ENCODE peak calls at places on chromosomes 11 and 22, in nine cellular contexts. P is ascending aorta; S is activated CD8-positive, alpha-beta T cell treated with anti-CD3 and anti-CD28 coated beads for 36 hours; V is Calu3; O is H9; H is right atrium auricular region; T is fibroblast of pulmonary artery; M is HCT116; A is spleen. E is an unnamed sample.

GRCh38 chr22:44623771-44624510 is 78.1 kb upstream of the PRR5 start:
- DNase-seq in T (peak; percentile 50), V (peak; percentile 52), H (no peak), A (peak; percentile 70), P (no peak), M (no peak), S (peak; percentile 37), O (peak; percentile 50), E (no peak)

GRCh38 chr22:42313204-42313603 is 42.8 kb upstream of the TCF20 start:
- DNase-seq in M (no peak), S (no peak), T (no peak), P (no peak), V (no peak), H (no peak), A (no peak), O (no peak), E (no peak)

GRCh38 chr22:36329217-36330078 is 58.3 kb downstream of the MYH9 start:
- DNase-seq in V (peak; percentile 84), M (peak; percentile 52), S (peak; percentile 95), O (peak; percentile 97), H (peak; percentile 85), P (peak; percentile 97), A (peak; percentile 78), T (peak; percentile 98), E (peak; percentile 71)

GRCh38 chr22:29310065-29310862 is 3.8 kb downstream of the GAS2L1 start:
- DNase-seq in M (no peak), T (no peak), A (no peak), P (no peak), S (no peak), O (no peak), H (no peak), V (no peak), E (no peak)

GRCh38 chr11:14904745-14905103 is 12.7 kb upstream of the CYP2R1 start:
- DNase-seq in S (peak; percentile 88), A (peak; percentile 97), T (peak; percentile 74), H (peak; percentile 89), O (peak; percentile 82), V (peak; percentile 62), M (no peak), P (peak; percentile 90), E (peak; percentile 88)

GRCh38 chr11:22920939-22921565 is 60.8 kb upstream of the CCDC179 start:
- DNase-seq in P (peak; percentile 63), M (no peak), A (no peak), S (peak; percentile 30), T (peak; percentile 70), H (no peak), O (peak; percentile 51), V (peak; percentile 41), E (peak; percentile 7)

GRCh38 chr11:2208691-2209369 is 37.2 kb upstream of the TH start:
- DNase-seq in T (no peak), A (peak; percentile 64), H (peak; percentile 26), S (peak; percentile 1), P (peak; percentile 55), V (no peak), O (peak; percentile 45), M (no peak), E (peak; percentile 2)

GRCh38 chr11:45765107-45765668 is 39.8 kb upstream of the SLC35C1 start:
- DNase-seq in A (no peak), P (no peak), O (no peak), S (no peak), V (no peak), T (no peak), H (no peak), M (no peak), E (no peak)

GRCh38 chr11:116460156-116460965 is 312.4 kb downstream of the BUD13 start:
- DNase-seq in H (no peak), P (no peak), T (no peak), S (no peak), V (no peak), O (no peak), M (no peak), A (no peak), E (no peak)

GRCh38 chr11:8739309-8739793 is 56.8 kb downstream of the RPL27A start:
- DNase-seq in A (no peak), S (no peak), O (no peak), P (no peak), V (no peak), M (no peak), H (no peak), T (no peak), E (no peak)

GRCh38 chr22:45608763-45609180 is 62.9 kb upstream of the ATXN10 start:
- DNase-seq in A (no peak), V (no peak), T (peak; percentile 16), O (no peak), M (peak; percentile 48), H (no peak), S (peak; percentile 45), P (no peak), E (no peak)

GRCh38 chr22:46112405-46112804 is 37.9 kb upstream of the PPARA start:
- DNase-seq in A (no peak), H (no peak), S (no peak), M (no peak), V (no peak), T (no peak), O (no peak), P (no peak), E (no peak)

GRCh38 chr22:36739185-36739584 is 35.6 kb upstream of the CACNG2 start:
- DNase-seq in M (no peak), P (peak; percentile 18), O (no peak), T (no peak), H (no peak), V (no peak), A (no peak), S (no peak), E (no peak)

GRCh38 chr11:95412074-95412473 is 181.1 kb upstream of the SESN3 start:
- DNase-seq in A (no peak), V (no peak), T (no peak), M (no peak), O (no peak), H (no peak), S (no peak), P (no peak), E (no peak)

GRCh38 chr22:35488513-35488912 is 52.1 kb upstream of the RASD2 start:
- DNase-seq in T (no peak), M (no peak), S (no peak), P (no peak), H (no peak), A (no peak), V (no peak), O (no peak), E (no peak)

GRCh38 chr22:39311592-39312400 is 7.6 kb downstream of the RPL3 start:
- DNase-seq in H (no peak), O (peak; percentile 72), S (peak; percentile 46), T (no peak), V (no peak), P (no peak), M (no peak), A (no peak), E (no peak)

GRCh38 chr22:39306456-39307361 is 12.7 kb downstream of the RPL3 start:
- DNase-seq in A (peak; percentile 77), V (peak; percentile 62), H (no peak), M (no peak), S (peak; percentile 77), T (no peak), P (no peak), O (peak; percentile 74), E (peak; percentile 47)

GRCh38 chr22:39309881-39310714 is 9.3 kb downstream of the RPL3 start:
- DNase-seq in O (no peak), T (peak; percentile 63), H (no peak), M (no peak), P (no peak), V (no peak), A (no peak), S (no peak), E (no peak)

GRCh38 chr22:39309364-39309861 is 10.0 kb downstream of the RPL3 start:
- DNase-seq in S (no peak), H (peak; percentile 72), V (peak; percentile 57), A (no peak), T (no peak), M (no peak), P (no peak), O (peak; percentile 77), E (no peak)

DNA sequence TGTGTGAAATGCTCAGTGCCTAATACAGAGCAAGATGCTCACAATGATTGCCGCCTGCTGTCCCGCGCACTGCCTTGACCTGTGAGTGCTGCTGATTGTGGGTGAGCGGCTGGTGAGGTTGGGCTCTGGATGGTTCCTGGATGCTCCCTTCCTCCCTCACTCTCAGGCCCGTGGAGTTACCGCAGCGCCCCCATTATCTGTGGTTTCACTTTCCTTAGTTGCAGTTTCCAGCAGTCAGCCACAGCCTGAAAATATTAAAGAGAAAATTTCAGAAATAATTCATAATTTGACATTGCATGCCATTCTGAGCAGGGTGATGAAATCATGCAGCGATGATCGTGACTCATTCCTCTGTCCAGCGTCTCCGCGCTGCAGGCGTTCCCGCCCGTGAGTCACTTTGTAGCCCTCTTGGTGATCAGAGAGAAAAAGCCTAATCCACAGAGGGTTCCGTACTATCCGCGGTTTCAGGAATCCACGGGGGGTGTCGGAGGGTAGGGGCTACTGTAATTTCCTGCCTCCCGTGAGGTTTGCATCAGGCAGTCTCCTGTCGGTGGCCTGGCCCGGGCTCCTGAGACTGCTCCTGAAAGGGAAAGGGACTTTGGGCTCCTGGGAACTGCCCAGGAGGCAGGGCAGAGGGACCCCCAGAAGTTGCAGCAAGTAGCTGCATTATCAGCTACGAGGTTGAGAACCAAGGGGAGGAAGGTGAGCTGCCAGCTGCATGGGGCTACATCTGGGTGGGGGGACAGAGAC is 10.6 kb downstream of the RPL3 start:
- DNase-seq in H (peak; percentile 92), S (no peak), T (peak; percentile 96), O (peak; percentile 43), M (peak; percentile 92), P (peak; percentile 92), A (peak; percentile 74), V (peak; percentile 79), E (peak; percentile 50)
- TF ChIP-seq CTCF in H (no peak), S (no peak), T (peak; percentile 13), O (no peak), M (no peak), P (no peak), A (no peak), V (no peak), E (no peak)

DNA sequence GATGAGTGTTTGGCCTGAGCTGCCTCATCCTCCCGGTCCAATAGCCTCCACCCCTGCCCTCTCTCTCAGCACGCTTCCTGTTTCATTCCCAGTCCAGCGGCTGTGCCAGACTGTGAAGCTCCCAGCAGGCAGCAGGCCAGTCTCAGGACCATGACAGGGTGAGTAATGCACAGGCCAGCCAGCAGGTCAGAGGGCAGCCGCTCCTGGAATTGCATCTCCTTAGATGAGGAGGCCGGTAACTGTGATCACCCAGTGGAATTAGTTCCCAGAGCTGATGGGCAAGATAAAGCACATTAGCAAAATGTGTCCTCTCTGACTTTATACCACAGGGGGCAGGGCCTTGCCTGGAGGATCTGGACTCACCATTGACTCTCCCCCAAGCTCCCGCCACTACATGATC is 251.2 kb downstream of the ETS1 start:
- DNase-seq in H (no peak), T (peak; percentile 84), P (peak; percentile 77), O (no peak), A (peak; percentile 88), M (no peak), S (no peak), V (no peak), E (peak; percentile 61)
- TF ChIP-seq CTCF in H (no peak), T (peak; percentile 2), P (no peak), O (no peak), A (no peak), M (no peak), S (no peak), V (no peak), E (no peak)

GRCh38 chr22:19615867-19616581 is 91.8 kb upstream of the CLDN5 start:
- DNase-seq in O (peak; percentile 67), H (no peak), A (no peak), V (no peak), M (no peak), T (no peak), P (no peak), S (no peak), E (no peak)
- TF ChIP-seq CTCF in O (no peak), H (no peak), A (no peak), V (no peak), M (no peak), T (no peak), P (no peak), S (no peak), E (no peak)

GRCh38 chr11:47553417-47553746 is 450 bp upstream of the CELF1 start:
- DNase-seq in H (peak; percentile 60), V (no peak), S (no peak), O (no peak), M (no peak), T (peak; percentile 51), P (no peak), A (no peak), E (no peak)
- TF ChIP-seq CTCF in H (peak; percentile 10), V (no peak), S (peak; percentile 79), O (peak; percentile 2), M (no peak), T (no peak), P (no peak), A (peak; percentile 34), E (peak; percentile 13)